ENCODE peak calls at places on chromosomes 16 and 17, in four cellular contexts. One of them, this sample, is unnamed.
A peak's percentile ranks its signal among the peaks of the same experiment; 100 is the strongest.

GRCh38 chr17:50697076-50697475 is 10.6 kb downstream of the ANKRD40 start:
- DNase-seq in esophagus squamous epithelium: no peak
- DNase-seq in upper lobe of left lung: no peak
- DNase-seq in AG09309: no peak
- DNase-seq in this sample: no peak

GRCh38 chr16:11681526-11681925 is 13.3 kb downstream of the SNN start:
- DNase-seq in esophagus squamous epithelium: no peak
- DNase-seq in upper lobe of left lung: no peak
- DNase-seq in AG09309: no peak
- DNase-seq in this sample: no peak

GRCh38 chr17:80294210-80294609 is 33.6 kb downstream of the RNF213 start:
- DNase-seq in esophagus squamous epithelium: no peak
- DNase-seq in upper lobe of left lung: no peak
- DNase-seq in AG09309: no peak
- DNase-seq in this sample: no peak

GRCh38 chr17:35786941-35787432 is 8.5 kb downstream of the MMP28 start:
- DNase-seq in esophagus squamous epithelium: no peak
- DNase-seq in upper lobe of left lung: no peak
- DNase-seq in AG09309: no peak
- DNase-seq in this sample: no peak

GRCh38 chr17:3534881-3535252 is 22.7 kb downstream of the TRPV3 start:
- DNase-seq in esophagus squamous epithelium: no peak
- DNase-seq in upper lobe of left lung: no peak
- DNase-seq in AG09309: no peak
- DNase-seq in this sample: no peak

GRCh38 chr16:814974-815373 is 14.4 kb upstream of the GNG13 start:
- DNase-seq in esophagus squamous epithelium: no peak
- DNase-seq in upper lobe of left lung: no peak
- DNase-seq in AG09309: peak; percentile 21
- DNase-seq in this sample: no peak

GRCh38 chr17:50630524-50631194 is 4.0 kb upstream of the ABCC3 start:
- DNase-seq in esophagus squamous epithelium: no peak
- DNase-seq in upper lobe of left lung: peak; percentile 84
- DNase-seq in AG09309: no peak
- DNase-seq in this sample: peak; percentile 52

GRCh38 chr17:73462830-73463229 is 151.0 kb upstream of the CDC42EP4 start:
- DNase-seq in esophagus squamous epithelium: no peak
- DNase-seq in upper lobe of left lung: no peak
- DNase-seq in AG09309: no peak
- DNase-seq in this sample: no peak

GRCh38 chr17:75105269-75106080 is 4.3 kb upstream of the ARMC7 start:
- DNase-seq in esophagus squamous epithelium: no peak
- DNase-seq in upper lobe of left lung: no peak
- DNase-seq in AG09309: no peak
- DNase-seq in this sample: no peak

GRCh38 chr17:4142107-4142900 is 526 bp downstream of the ZZEF1 start:
- DNase-seq in esophagus squamous epithelium: no peak
- DNase-seq in upper lobe of left lung: peak; percentile 89
- DNase-seq in AG09309: no peak
- DNase-seq in this sample: no peak

GRCh38 chr17:45016823-45017222 is 34.6 kb downstream of the DCAKD start:
- DNase-seq in esophagus squamous epithelium: no peak
- DNase-seq in upper lobe of left lung: no peak
- DNase-seq in AG09309: no peak
- DNase-seq in this sample: no peak

GRCh38 chr16:70676571-70677498 is 9.0 kb downstream of the MTSS2 start:
- DNase-seq in esophagus squamous epithelium: no peak
- DNase-seq in upper lobe of left lung: peak; percentile 48
- DNase-seq in AG09309: no peak
- DNase-seq in this sample: no peak

GRCh38 chr17:29776026-29776425 is 153.3 kb upstream of the CORO6 start:
- DNase-seq in esophagus squamous epithelium: no peak
- DNase-seq in upper lobe of left lung: no peak
- DNase-seq in AG09309: no peak
- DNase-seq in this sample: no peak

GRCh38 chr17:4998027-4998665 is 396 bp downstream of the KIF1C start:
- DNase-seq in esophagus squamous epithelium: no peak
- DNase-seq in upper lobe of left lung: peak; percentile 93
- DNase-seq in AG09309: no peak
- DNase-seq in this sample: no peak

GRCh38 chr16:85348065-85348840 is 236.0 kb upstream of the CIBAR2 start:
- DNase-seq in esophagus squamous epithelium: no peak
- DNase-seq in upper lobe of left lung: no peak
- DNase-seq in AG09309: no peak
- DNase-seq in this sample: no peak

GRCh38 chr17:79420318-79421243 is 190.3 kb downstream of the RBFOX3 start:
- DNase-seq in esophagus squamous epithelium: no peak
- DNase-seq in upper lobe of left lung: peak; percentile 50
- DNase-seq in AG09309: peak; percentile 4
- DNase-seq in this sample: no peak

GRCh38 chr16:72787130-72787518 is 260.8 kb downstream of the ZFHX3 start:
- DNase-seq in esophagus squamous epithelium: no peak
- DNase-seq in upper lobe of left lung: no peak
- DNase-seq in AG09309: no peak
- DNase-seq in this sample: no peak

GRCh38 chr16:70717065-70717464 is 31.2 kb upstream of the MTSS2 start:
- DNase-seq in esophagus squamous epithelium: no peak
- DNase-seq in upper lobe of left lung: peak; percentile 58
- DNase-seq in AG09309: no peak
- DNase-seq in this sample: no peak

GRCh38 chr17:83194761-83195329 is 115.4 kb downstream of the METRNL start:
- DNase-seq in esophagus squamous epithelium: no peak
- DNase-seq in upper lobe of left lung: peak; percentile 72
- DNase-seq in AG09309: peak; percentile 59
- DNase-seq in this sample: no peak

GRCh38 chr17:29585080-29585751 is 4.2 kb downstream of the GIT1 start:
- DNase-seq in esophagus squamous epithelium: no peak
- DNase-seq in upper lobe of left lung: no peak
- DNase-seq in AG09309: no peak
- DNase-seq in this sample: no peak

GRCh38 chr17:74972107-74972972 is at the start of gene HID1:
- DNase-seq in esophagus squamous epithelium: no peak
- DNase-seq in upper lobe of left lung: peak; percentile 96
- DNase-seq in AG09309: no peak
- DNase-seq in this sample: peak; percentile 75

GRCh38 chr16:1168837-1169236 is 15.9 kb downstream of the CACNA1H start:
- DNase-seq in esophagus squamous epithelium: no peak
- DNase-seq in upper lobe of left lung: no peak
- DNase-seq in AG09309: no peak
- DNase-seq in this sample: no peak

GRCh38 chr16:66569131-66569530 is 2.9 kb downstream of the CMTM1 start:
- DNase-seq in esophagus squamous epithelium: no peak
- DNase-seq in upper lobe of left lung: no peak
- DNase-seq in AG09309: no peak
- DNase-seq in this sample: no peak

GRCh38 chr16:85288869-85289660 is 176.8 kb upstream of the CIBAR2 start:
- DNase-seq in esophagus squamous epithelium: no peak
- DNase-seq in upper lobe of left lung: no peak
- DNase-seq in AG09309: no peak
- DNase-seq in this sample: no peak

GRCh38 chr17:14068542-14069250 is 608 bp upstream of the COX10 start:
- DNase-seq in esophagus squamous epithelium: no peak
- DNase-seq in upper lobe of left lung: no peak
- DNase-seq in AG09309: no peak
- DNase-seq in this sample: no peak

GRCh38 chr16:969508-970378 is 1.0 kb downstream of the LMF1 start:
- DNase-seq in esophagus squamous epithelium: no peak
- DNase-seq in upper lobe of left lung: peak; percentile 66
- DNase-seq in AG09309: no peak
- DNase-seq in this sample: no peak

GRCh38 chr17:64736804-64737492 is 74.8 kb upstream of the SMURF2 start:
- DNase-seq in esophagus squamous epithelium: no peak
- DNase-seq in upper lobe of left lung: no peak
- DNase-seq in AG09309: no peak
- DNase-seq in this sample: peak; percentile 44

GRCh38 chr17:62672957-62673356 is 45.5 kb downstream of the MRC2 start:
- DNase-seq in esophagus squamous epithelium: no peak
- DNase-seq in upper lobe of left lung: no peak
- DNase-seq in AG09309: no peak
- DNase-seq in this sample: no peak

GRCh38 chr16:3760518-3760917 is 43.2 kb upstream of the TRAP1 start:
- DNase-seq in esophagus squamous epithelium: no peak
- DNase-seq in upper lobe of left lung: no peak
- DNase-seq in AG09309: no peak
- DNase-seq in this sample: no peak

DNA sequence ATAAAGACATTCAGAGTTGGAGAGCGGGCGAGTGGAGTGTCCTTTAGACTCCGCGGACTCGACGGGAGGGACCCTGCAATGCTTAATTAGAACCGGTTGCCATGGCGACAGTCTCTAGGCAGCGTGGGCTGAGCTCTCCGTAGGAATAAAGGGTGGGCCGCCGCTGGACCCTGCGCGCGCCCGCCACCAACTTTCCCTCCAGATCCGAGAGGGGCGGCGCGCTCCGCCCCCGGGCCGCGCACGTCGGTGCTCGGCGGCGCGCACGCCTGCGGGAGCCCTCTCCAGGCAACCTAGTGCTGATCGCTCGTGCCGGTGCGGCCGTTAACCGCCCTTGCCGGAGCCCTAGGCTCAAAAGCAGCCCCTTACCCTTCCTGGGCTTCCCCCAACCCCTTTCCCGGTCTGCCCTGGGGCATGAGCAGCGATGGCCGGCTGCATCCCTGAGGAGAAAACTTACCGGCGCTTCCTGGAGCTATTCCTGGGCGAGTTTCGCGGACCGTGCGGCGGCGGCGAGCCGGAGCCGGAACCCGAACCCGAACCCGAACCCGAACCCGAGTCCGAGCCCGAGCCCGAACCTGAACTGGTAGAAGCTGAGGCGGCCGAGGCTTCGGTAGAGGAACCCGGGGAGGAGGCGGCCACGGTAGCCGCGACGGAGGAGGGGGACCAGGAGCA is at the start of gene PPM1E:
- DNase-seq in esophagus squamous epithelium: no peak
- DNase-seq in upper lobe of left lung: peak; percentile 92
- DNase-seq in AG09309: no peak
- DNase-seq in this sample: peak; percentile 16
- TF ChIP-seq CTCF in esophagus squamous epithelium: no peak
- TF ChIP-seq CTCF in upper lobe of left lung: no peak
- TF ChIP-seq CTCF in AG09309: no peak
- TF ChIP-seq CTCF in this sample: no peak

DNA sequence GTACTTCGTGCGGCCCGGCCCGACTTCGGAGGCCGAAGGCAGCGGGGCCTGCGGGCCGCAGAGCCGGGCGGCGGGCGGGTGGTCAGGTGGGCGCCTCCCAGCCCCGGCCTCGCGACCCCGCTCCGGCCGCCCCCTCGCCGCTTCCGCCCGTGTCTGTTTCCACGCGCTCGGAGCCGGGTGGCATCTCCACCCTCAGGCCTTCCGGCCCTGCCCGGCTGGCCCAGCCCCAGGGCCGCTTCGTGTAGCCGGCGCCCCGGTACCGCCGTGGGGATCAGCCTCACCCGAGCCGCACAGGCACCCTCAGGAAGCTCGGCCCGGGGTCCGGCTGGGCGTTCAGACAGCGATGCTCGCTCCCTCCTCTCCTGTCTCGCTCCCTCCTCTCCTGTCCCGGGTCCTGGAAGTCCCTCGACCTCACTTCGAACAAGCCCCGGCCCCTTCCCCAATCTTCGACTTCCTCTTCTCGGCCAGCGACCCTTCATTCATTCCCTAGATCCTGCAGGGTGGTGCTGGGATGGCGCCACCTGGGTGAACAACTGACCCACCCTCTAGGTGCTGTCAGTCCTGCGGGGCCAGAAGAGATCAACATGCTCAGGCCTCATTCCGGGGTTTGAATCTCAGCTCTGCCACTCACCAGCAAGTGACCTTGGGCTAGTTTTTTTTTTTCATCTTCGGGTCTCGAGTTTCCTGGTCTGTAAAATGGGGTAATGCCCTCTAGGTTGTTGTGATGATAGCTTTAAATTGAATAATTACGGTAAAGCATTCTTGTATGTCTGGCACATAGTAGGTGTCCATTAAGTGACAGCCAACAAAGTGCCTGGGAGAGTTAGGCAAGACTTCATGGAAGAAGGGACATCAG is 611 bp downstream of the VPS4A start:
- DNase-seq in esophagus squamous epithelium: no peak
- DNase-seq in upper lobe of left lung: no peak
- DNase-seq in AG09309: no peak
- DNase-seq in this sample: no peak
- TF ChIP-seq CTCF in esophagus squamous epithelium: no peak
- TF ChIP-seq CTCF in upper lobe of left lung: no peak
- TF ChIP-seq CTCF in AG09309: peak; percentile 16
- TF ChIP-seq CTCF in this sample: no peak

GRCh38 chr16:79993810-79994209 is 393.3 kb upstream of the MAF start:
- DNase-seq in esophagus squamous epithelium: no peak
- DNase-seq in upper lobe of left lung: no peak
- DNase-seq in AG09309: no peak
- DNase-seq in this sample: no peak

GRCh38 chr16:79994413-79994812 is 393.9 kb upstream of the MAF start:
- DNase-seq in esophagus squamous epithelium: no peak
- DNase-seq in upper lobe of left lung: no peak
- DNase-seq in AG09309: no peak
- DNase-seq in this sample: no peak

GRCh38 chr16:79998143-79998542 is 397.6 kb upstream of the MAF start:
- DNase-seq in esophagus squamous epithelium: no peak
- DNase-seq in upper lobe of left lung: no peak
- DNase-seq in AG09309: no peak
- DNase-seq in this sample: no peak

GRCh38 chr16:79995315-79995714 is 394.8 kb upstream of the MAF start:
- DNase-seq in esophagus squamous epithelium: no peak
- DNase-seq in upper lobe of left lung: no peak
- DNase-seq in AG09309: no peak
- DNase-seq in this sample: no peak

GRCh38 chr16:79997257-79997656 is 396.7 kb upstream of the MAF start:
- DNase-seq in esophagus squamous epithelium: no peak
- DNase-seq in upper lobe of left lung: no peak
- DNase-seq in AG09309: no peak
- DNase-seq in this sample: no peak
- TF ChIP-seq CTCF in esophagus squamous epithelium: peak; percentile 14
- TF ChIP-seq CTCF in upper lobe of left lung: no peak
- TF ChIP-seq CTCF in AG09309: peak; percentile 63
- TF ChIP-seq CTCF in this sample: no peak

GRCh38 chr16:5461574-5461973 is 364.0 kb upstream of the EEF2KMT start:
- DNase-seq in esophagus squamous epithelium: no peak
- DNase-seq in upper lobe of left lung: no peak
- DNase-seq in AG09309: no peak
- DNase-seq in this sample: no peak

GRCh38 chr16:5465714-5466113 is 368.1 kb upstream of the EEF2KMT start:
- DNase-seq in esophagus squamous epithelium: no peak
- DNase-seq in upper lobe of left lung: no peak
- DNase-seq in AG09309: no peak
- DNase-seq in this sample: no peak

GRCh38 chr16:5468488-5468887 is 370.9 kb upstream of the EEF2KMT start:
- DNase-seq in esophagus squamous epithelium: no peak
- DNase-seq in upper lobe of left lung: no peak
- DNase-seq in AG09309: no peak
- DNase-seq in this sample: no peak

GRCh38 chr16:5467552-5467951 is 370.0 kb upstream of the EEF2KMT start:
- DNase-seq in esophagus squamous epithelium: no peak
- DNase-seq in upper lobe of left lung: no peak
- DNase-seq in AG09309: no peak
- DNase-seq in this sample: no peak

DNA sequence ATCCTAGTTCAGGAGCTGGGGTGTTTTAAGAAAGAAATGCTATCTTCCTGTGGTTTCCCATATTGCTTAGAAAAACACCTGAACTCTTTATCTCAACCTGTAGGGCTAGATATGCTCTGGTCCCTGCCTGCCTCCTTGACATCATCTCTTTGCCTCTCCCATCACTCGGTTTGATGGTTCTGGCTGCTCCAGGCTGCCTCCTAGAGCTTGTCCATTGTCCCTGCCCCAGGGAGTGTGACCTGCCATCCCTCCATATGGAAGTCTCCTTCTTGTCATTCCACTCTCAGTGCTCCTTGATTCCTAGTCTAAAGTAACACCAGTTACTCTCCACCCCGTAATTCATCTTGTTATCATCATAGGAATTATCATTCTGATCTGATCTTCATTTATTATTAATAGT is 369.0 kb upstream of the EEF2KMT start:
- DNase-seq in esophagus squamous epithelium: no peak
- DNase-seq in upper lobe of left lung: no peak
- DNase-seq in AG09309: no peak
- DNase-seq in this sample: no peak
- TF ChIP-seq CTCF in esophagus squamous epithelium: no peak
- TF ChIP-seq CTCF in upper lobe of left lung: no peak
- TF ChIP-seq CTCF in AG09309: no peak
- TF ChIP-seq CTCF in this sample: no peak

This sample was measured in CD4-positive, alpha-beta T cell.